ENCODE peak calls at places on chromosome 20, in six cellular contexts. B is activated CD4-positive, CD25-positive, alpha-beta regulatory T cell; V is NCI-H774; Z is A172; K is anterior cingulate cortex; E is cardiac fibroblast. I is an unnamed sample.

GRCh38 chr20:20897922-20898321 is 185.5 kb upstream of the RALGAPA2 start:
- DNase-seq in B (no peak), V (no peak), Z (no peak), K (no peak), E (no peak), I (no peak)

GRCh38 chr20:24866742-24867141 is 82.3 kb upstream of the CST7 start:
- DNase-seq in B (no peak), V (no peak), Z (no peak), K (no peak), E (no peak), I (no peak)

GRCh38 chr20:5033566-5033965 is 32.3 kb upstream of the SLC23A2 start:
- DNase-seq in B (no peak), V (no peak), Z (no peak), K (no peak), E (peak; percentile 41), I (peak; percentile 19)

GRCh38 chr20:1711826-1712601 is 54.4 kb upstream of the SIRPG start:
- DNase-seq in B (no peak), V (no peak), Z (no peak), K (no peak), E (peak; percentile 3), I (no peak)

GRCh38 chr20:57780398-57780797 is 70.6 kb upstream of the PMEPA1 start:
- DNase-seq in B (no peak), V (no peak), Z (no peak), K (no peak), E (no peak), I (no peak)

GRCh38 chr20:63033635-63034510 is 27.1 kb upstream of the BHLHE23 start:
- DNase-seq in B (no peak), V (no peak), Z (no peak), K (no peak), E (no peak), I (no peak)

GRCh38 chr20:23690581-23690980 is 1.7 kb upstream of the CST4 start:
- DNase-seq in B (no peak), V (no peak), Z (no peak), K (no peak), E (no peak), I (no peak)

GRCh38 chr20:33796263-33796906 is 14.8 kb upstream of the CHMP4B start:
- DNase-seq in B (no peak), V (peak; percentile 91), Z (no peak), K (no peak), E (no peak), I (peak; percentile 47)

GRCh38 chr20:58127731-58128130 is 100.7 kb downstream of the ANKRD60 start:
- DNase-seq in B (no peak), V (no peak), Z (peak; percentile 99), K (no peak), E (peak; percentile 60), I (peak; percentile 99)

GRCh38 chr20:58719258-58719657 is 26.7 kb downstream of the NPEPL1 start:
- DNase-seq in B (no peak), V (no peak), Z (no peak), K (no peak), E (no peak), I (no peak)

GRCh38 chr20:41177636-41178035 is 40.3 kb downstream of the PLCG1 start:
- DNase-seq in B (no peak), V (no peak), Z (peak; percentile 92), K (peak; percentile 52), E (peak; percentile 95), I (peak; percentile 79)

GRCh38 chr20:48405909-48406308 is 421.9 kb downstream of the PREX1 start:
- DNase-seq in B (no peak), V (no peak), Z (no peak), K (no peak), E (no peak), I (no peak)

GRCh38 chr20:32767418-32768198 is 5.4 kb downstream of the DNMT3B start:
- DNase-seq in B (no peak), V (no peak), Z (no peak), K (no peak), E (no peak), I (no peak)

GRCh38 chr20:63696311-63696627 is 183 bp upstream of the TNFRSF6B start:
- DNase-seq in B (no peak), V (no peak), Z (no peak), K (no peak), E (peak; percentile 46), I (peak; percentile 85)

GRCh38 chr20:9458075-9458818 is 56.1 kb upstream of the LAMP5 start:
- DNase-seq in B (no peak), V (no peak), Z (peak; percentile 10), K (no peak), E (peak; percentile 5), I (peak; percentile 58)

GRCh38 chr20:20632644-20633043 is 79.8 kb downstream of the RALGAPA2 start:
- DNase-seq in B (no peak), V (no peak), Z (no peak), K (no peak), E (no peak), I (no peak)